ENCODE peak calls at places on chromosomes 16 and 17, in ten cellular contexts. H is amniotic stem cell; V is HEK293T; U is activated B cell treated with CpG ODN at 0.5 μM for 24 hours; K is fibroblast of the conjunctiva; S is GM23338; C is GF-D8; N is iris pigment epithelial cell; M is putamen; I is stimulated activated CD8-positive, alpha-beta memory T cell treated with anti-CD3 and anti-CD28 coated beads, Interleukin-7, amount 100 ng/mL, for 48 hours. R is an unnamed sample.

GRCh38 chr16:85328665-85329058 is 216.4 kb upstream of the CIBAR2 start:
- DNase-seq in U (no peak), N (no peak), I (no peak), K (no peak), H (no peak), M (no peak), V (peak), S (peak), C (peak), R (no peak)

GRCh38 chr16:6362321-6362720 is 970.3 kb upstream of the RBFOX1 start:
- DNase-seq in S (no peak), U (no peak), C (no peak), H (no peak), N (no peak), I (no peak), K (no peak), V (no peak), M (no peak), R (no peak)

GRCh38 chr17:35973333-35974260 is 7.7 kb downstream of the CCL16 start:
- DNase-seq in C (no peak), S (no peak), V (no peak), I (no peak), U (no peak), M (peak), N (peak), H (no peak), K (no peak), R (no peak)

GRCh38 chr17:14297161-14297851 is 3.6 kb upstream of the HS3ST3B1 start:
- DNase-seq in N (peak), H (no peak), K (peak), S (peak), U (peak), C (no peak), M (no peak), I (no peak), V (peak), R (peak)

GRCh38 chr16:17518441-17518840 is 47.7 kb upstream of the XYLT1 start:
- DNase-seq in S (no peak), U (no peak), V (no peak), H (peak), C (no peak), K (no peak), N (peak), M (no peak), I (no peak), R (no peak)

GRCh38 chr16:47366228-47366627 is 94.6 kb downstream of the ITFG1 start:
- DNase-seq in N (no peak), V (no peak), C (no peak), I (no peak), H (no peak), U (no peak), M (no peak), S (peak), K (no peak), R (no peak)

GRCh38 chr17:6422654-6423241 is 12.2 kb downstream of the AIPL1 start:
- DNase-seq in S (peak), N (no peak), V (no peak), K (no peak), H (no peak), C (no peak), U (no peak), M (no peak), I (no peak), R (no peak)

GRCh38 chr17:56596741-56597494 is 3.4 kb downstream of the NOG start:
- DNase-seq in U (no peak), S (peak), N (no peak), I (no peak), C (no peak), M (no peak), K (no peak), H (no peak), V (peak), R (no peak)

GRCh38 chr16:27228621-27229501 is 25.5 kb downstream of the KDM8 start:
- DNase-seq in K (no peak), N (no peak), C (peak), S (no peak), I (no peak), M (no peak), V (no peak), U (no peak), H (no peak), R (no peak)

R was measured in naive B cell.